ENCODE peak calls at places on chromosomes 3 and 15, in five cellular contexts. E is AG04450; Q is CD8-positive, alpha-beta memory T cell; J is WERI-Rb-1; T is neural progenitor cell. R is an unnamed sample.
A peak's percentile ranks its signal among the peaks of the same experiment; 100 is the strongest.

GRCh38 chr3:62837145-62837787 is 38.0 kb downstream of the CADPS start:
- DNase-seq in E (no peak), Q (no peak), J (no peak), T (no peak), R (no peak)

GRCh38 chr15:60208708-60209107 is 189.1 kb downstream of the ANXA2 start:
- DNase-seq in E (no peak), Q (no peak), J (no peak), T (no peak), R (no peak)

GRCh38 chr15:49830411-49830810 is 209.6 kb downstream of the DTWD1 start:
- DNase-seq in E (no peak), Q (no peak), J (no peak), T (no peak), R (no peak)

GRCh38 chr15:90762109-90762508 is 45.0 kb downstream of the BLM start:
- DNase-seq in E (no peak), Q (no peak), J (no peak), T (no peak), R (no peak)

GRCh38 chr15:90501898-90502297 is 27.8 kb upstream of the CRTC3 start:
- DNase-seq in E (no peak), Q (no peak), J (no peak), T (no peak), R (no peak)

GRCh38 chr15:70797464-70797863 is 34.1 kb upstream of the UACA start:
- DNase-seq in E (no peak), Q (no peak), J (no peak), T (no peak), R (no peak)

GRCh38 chr3:52238761-52239701 is at the start of gene TWF2:
- DNase-seq in E (peak; percentile 45), Q (peak; percentile 88), J (peak; percentile 68), T (peak; percentile 93), R (peak; percentile 85)

GRCh38 chr3:13932578-13933295 is 52.9 kb upstream of the WNT7A start:
- DNase-seq in E (no peak), Q (no peak), J (no peak), T (no peak), R (no peak)

GRCh38 chr3:156787015-156787414 is 39.1 kb upstream of the LEKR1 start:
- DNase-seq in E (no peak), Q (no peak), J (peak; percentile 58), T (no peak), R (no peak)

GRCh38 chr3:16028604-16029003 is 145.9 kb upstream of the GALNT15 start:
- DNase-seq in E (no peak), Q (no peak), J (no peak), T (no peak), R (no peak)

GRCh38 chr3:114627760-114628159 is 333.9 kb downstream of the TIGIT start:
- DNase-seq in E (no peak), Q (no peak), J (no peak), T (no peak), R (no peak)

GRCh38 chr15:47066386-47066785 is 650.9 kb upstream of the SEMA6D start:
- DNase-seq in E (no peak), Q (no peak), J (no peak), T (no peak), R (no peak)

GRCh38 chr15:42037650-42038049 is 16.8 kb upstream of the PLA2G4E start:
- DNase-seq in E (no peak), Q (no peak), J (no peak), T (no peak), R (no peak)

GRCh38 chr15:60162911-60163310 is 158.8 kb downstream of the FOXB1 start:
- DNase-seq in E (no peak), Q (no peak), J (no peak), T (no peak), R (no peak)

GRCh38 chr3:661356-661755 is 431.5 kb upstream of the CNTN6 start:
- DNase-seq in E (no peak), Q (no peak), J (no peak), T (no peak), R (no peak)
- H3K9me3 ChIP-seq in E (peaks cover 8% of the 10 kb centered on the region), Q (no peaks in the 10 kb centered on the region), J (no peaks in the 10 kb centered on the region), T (no peaks in the 10 kb centered on the region), R (peaks cover 3% of the 10 kb centered on the region)

GRCh38 chr15:87293016-87293415 is 963.5 kb downstream of the NTRK3 start:
- DNase-seq in E (no peak), Q (no peak), J (no peak), T (no peak), R (no peak)
- H3K9me3 ChIP-seq in E (no peaks in the 10 kb centered on the region), Q (no peaks in the 10 kb centered on the region), J (peaks cover 2% of the 10 kb centered on the region), T (no peaks in the 10 kb centered on the region), R (peaks cover 2% of the 10 kb centered on the region)

DNA sequence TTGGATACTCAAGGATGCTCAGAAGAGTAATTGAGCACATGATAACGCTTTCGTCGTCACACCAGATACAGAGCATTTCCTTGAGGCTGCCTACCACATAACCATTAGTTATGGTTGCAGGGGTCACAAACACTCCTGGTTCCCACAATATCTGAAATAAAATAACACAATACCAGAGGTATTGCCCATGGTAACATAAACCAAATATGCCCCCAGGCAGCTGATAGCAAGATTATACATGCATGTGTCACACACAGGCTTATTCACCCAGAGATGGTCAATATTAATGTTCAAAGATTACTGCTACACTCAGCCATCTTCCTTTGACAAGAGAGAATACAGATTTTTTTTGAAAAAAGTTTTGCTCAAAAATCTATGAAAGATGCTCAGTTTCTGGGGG is 7.3 kb downstream of the RPL39L start:
- DNase-seq in E (no peak), Q (no peak), J (no peak), T (no peak), R (no peak)
- H3K9me3 ChIP-seq in E (no peaks in the 10 kb centered on the region), Q (peaks cover 4% of the 10 kb centered on the region), J (no peaks in the 10 kb centered on the region), T (no peaks in the 10 kb centered on the region), R (no peaks in the 10 kb centered on the region)

GRCh38 chr3:143634427-143634826 is 213.8 kb downstream of the SLC9A9 start:
- DNase-seq in E (no peak), Q (no peak), J (no peak), T (no peak), R (no peak)

GRCh38 chr3:143637133-143637532 is 211.1 kb downstream of the SLC9A9 start:
- DNase-seq in E (no peak), Q (no peak), J (no peak), T (no peak), R (no peak)

GRCh38 chr3:143633816-143634215 is 214.5 kb downstream of the SLC9A9 start:
- DNase-seq in E (no peak), Q (no peak), J (no peak), T (no peak), R (no peak)

GRCh38 chr3:143629726-143630125 is 218.5 kb downstream of the SLC9A9 start:
- DNase-seq in E (no peak), Q (no peak), J (no peak), T (no peak), R (no peak)

DNA sequence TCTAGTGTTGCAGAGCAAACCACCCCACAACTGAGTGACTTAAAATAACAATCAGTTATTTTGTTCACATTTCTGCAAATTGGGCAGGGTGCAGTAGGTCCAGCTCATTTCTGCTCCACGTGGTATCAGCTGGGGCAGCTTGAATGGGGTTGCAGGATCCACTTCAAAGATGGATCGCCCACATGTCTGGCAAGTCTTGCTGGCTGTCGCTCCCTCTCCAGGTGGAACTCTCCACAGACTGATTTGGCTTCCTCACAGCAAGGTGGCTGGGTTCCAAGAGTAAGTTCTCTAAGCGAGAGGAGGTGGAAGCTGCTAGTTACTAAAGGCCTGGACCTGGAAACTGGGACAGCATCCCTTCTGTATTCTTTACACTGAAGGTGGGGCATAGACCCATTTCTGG is 213.3 kb downstream of the SLC9A9 start:
- DNase-seq in E (no peak), Q (no peak), J (no peak), T (no peak), R (no peak)
- H3K9me3 ChIP-seq in E (no peaks in the 10 kb centered on the region), Q (peaks cover 11% of the 10 kb centered on the region), J (peaks cover 7% of the 10 kb centered on the region), T (no peaks in the 10 kb centered on the region), R (peaks cover 5% of the 10 kb centered on the region)

DNA sequence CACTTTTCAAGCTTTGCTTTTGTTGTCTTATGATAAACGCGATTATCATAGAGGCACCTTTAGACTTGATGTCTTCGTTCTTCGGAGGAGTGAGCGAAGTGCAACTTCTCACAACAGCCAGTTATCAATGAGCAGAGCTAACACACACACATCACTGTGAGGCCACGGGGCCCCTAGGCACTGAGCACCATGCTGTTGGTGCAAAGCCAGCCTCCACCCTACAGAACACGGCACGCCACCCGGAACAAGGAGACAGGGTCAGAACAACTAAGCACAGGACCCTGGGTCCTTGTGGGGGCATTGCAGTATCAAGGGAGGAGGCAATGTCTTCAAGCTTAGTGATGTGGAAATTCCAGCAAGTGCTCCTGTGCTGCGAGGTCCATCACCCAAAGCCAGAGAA is 244.5 kb downstream of the OCA2 start:
- DNase-seq in E (no peak), Q (no peak), J (no peak), T (no peak), R (no peak)
- H3K9me3 ChIP-seq in E (peaks cover 12% of the 10 kb centered on the region), Q (no peaks in the 10 kb centered on the region), J (no peaks in the 10 kb centered on the region), T (peaks cover 9% of the 10 kb centered on the region), R (no peaks in the 10 kb centered on the region)

DNA sequence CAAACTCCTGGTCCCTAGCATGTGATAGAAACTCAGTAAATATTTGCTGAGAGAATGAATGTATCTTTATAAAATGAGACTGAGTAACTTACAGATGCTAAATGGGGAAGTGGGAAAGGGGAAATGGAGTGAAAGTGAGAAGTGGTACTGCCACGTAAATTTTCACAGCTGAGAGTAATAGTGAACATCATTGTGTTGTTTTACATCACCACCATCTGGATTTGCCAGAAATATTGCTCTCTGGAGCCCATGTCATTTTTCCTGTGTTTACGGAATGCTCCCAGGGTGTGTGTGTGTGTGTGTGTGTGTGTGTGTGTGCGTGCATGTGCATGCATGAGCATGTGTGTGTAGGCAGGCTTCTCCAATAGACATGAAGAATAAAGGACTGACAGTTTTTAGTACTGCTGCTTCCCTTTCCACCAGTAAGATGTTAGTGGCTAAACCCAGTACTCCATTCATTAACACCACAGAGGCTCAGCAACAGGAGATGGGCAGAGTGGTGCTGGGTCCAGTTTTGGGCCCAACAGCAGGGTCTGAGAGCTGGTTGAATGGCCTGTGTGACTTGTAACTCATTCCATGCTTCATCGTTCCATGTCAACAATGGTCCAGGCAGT is 57.3 kb downstream of the DIPK2A start:
- DNase-seq in E (no peak), Q (no peak), J (no peak), T (no peak), R (no peak)
- H3K9me3 ChIP-seq in E (no peaks in the 10 kb centered on the region), Q (no peaks in the 10 kb centered on the region), J (no peaks in the 10 kb centered on the region), T (no peaks in the 10 kb centered on the region), R (no peaks in the 10 kb centered on the region)

R was measured in T-helper 17 cell.